ENCODE peak calls at places on chromosomes 4 and X, in nine cellular contexts. One of them, this sample, is unnamed.

GRCh38 chrX:118459494-118459893 is 36.1 kb upstream of the DOCK11 start:
- DNase-seq in A549: peak
- DNase-seq in GM23338: peak
- DNase-seq in neural crest cell: no peak
- DNase-seq in left lung: no peak
- DNase-seq in astrocyte of the spinal cord: peak
- DNase-seq in AG10803: peak
- DNase-seq in HFFc6: peak
- DNase-seq in WERI-Rb-1: no peak
- DNase-seq in this sample: peak

GRCh38 chr4:175412744-175413143 is 399.3 kb downstream of the GPM6A start:
- DNase-seq in A549: no peak
- DNase-seq in GM23338: no peak
- DNase-seq in neural crest cell: no peak
- DNase-seq in left lung: no peak
- DNase-seq in astrocyte of the spinal cord: peak
- DNase-seq in AG10803: peak
- DNase-seq in HFFc6: peak
- DNase-seq in WERI-Rb-1: no peak
- DNase-seq in this sample: peak

GRCh38 chr4:6491235-6491634 is 18.8 kb upstream of the PPP2R2C start:
- DNase-seq in A549: no peak
- DNase-seq in GM23338: no peak
- DNase-seq in neural crest cell: no peak
- DNase-seq in left lung: no peak
- DNase-seq in astrocyte of the spinal cord: no peak
- DNase-seq in AG10803: no peak
- DNase-seq in HFFc6: no peak
- DNase-seq in WERI-Rb-1: no peak
- DNase-seq in this sample: no peak

GRCh38 chr4:153232768-153233167 is 28.5 kb downstream of the TRIM2 start:
- DNase-seq in A549: peak
- DNase-seq in GM23338: peak
- DNase-seq in neural crest cell: no peak
- DNase-seq in left lung: peak
- DNase-seq in astrocyte of the spinal cord: no peak
- DNase-seq in AG10803: peak
- DNase-seq in HFFc6: no peak
- DNase-seq in WERI-Rb-1: peak
- DNase-seq in this sample: no peak

GRCh38 chrX:15988661-15989603 is 134.3 kb upstream of the AP1S2 start:
- DNase-seq in A549: peak
- DNase-seq in GM23338: peak
- DNase-seq in neural crest cell: no peak
- DNase-seq in left lung: no peak
- DNase-seq in astrocyte of the spinal cord: peak
- DNase-seq in AG10803: peak
- DNase-seq in HFFc6: peak
- DNase-seq in WERI-Rb-1: no peak
- DNase-seq in this sample: peak

GRCh38 chr4:24855741-24856140 is 57.1 kb downstream of the CCDC149 start:
- DNase-seq in A549: no peak
- DNase-seq in GM23338: no peak
- DNase-seq in neural crest cell: no peak
- DNase-seq in left lung: no peak
- DNase-seq in astrocyte of the spinal cord: no peak
- DNase-seq in AG10803: peak
- DNase-seq in HFFc6: peak
- DNase-seq in WERI-Rb-1: no peak
- DNase-seq in this sample: no peak

GRCh38 chrX:69029696-69030245 is 135.5 kb downstream of the PJA1 start:
- DNase-seq in A549: no peak
- DNase-seq in GM23338: peak
- DNase-seq in neural crest cell: no peak
- DNase-seq in left lung: no peak
- DNase-seq in astrocyte of the spinal cord: no peak
- DNase-seq in AG10803: no peak
- DNase-seq in HFFc6: no peak
- DNase-seq in WERI-Rb-1: no peak
- DNase-seq in this sample: no peak

GRCh38 chrX:70482300-70482699 is 37.7 kb downstream of the DLG3 start:
- DNase-seq in A549: no peak
- DNase-seq in GM23338: no peak
- DNase-seq in neural crest cell: no peak
- DNase-seq in left lung: no peak
- DNase-seq in astrocyte of the spinal cord: no peak
- DNase-seq in AG10803: no peak
- DNase-seq in HFFc6: no peak
- DNase-seq in WERI-Rb-1: no peak
- DNase-seq in this sample: no peak

GRCh38 chr4:185915817-185916216 is 103.8 kb upstream of the SORBS2 start:
- DNase-seq in A549: no peak
- DNase-seq in GM23338: no peak
- DNase-seq in neural crest cell: no peak
- DNase-seq in left lung: no peak
- DNase-seq in astrocyte of the spinal cord: no peak
- DNase-seq in AG10803: no peak
- DNase-seq in HFFc6: no peak
- DNase-seq in WERI-Rb-1: no peak
- DNase-seq in this sample: no peak

GRCh38 chr4:7552466-7552865 is 117.7 kb upstream of the PSAPL1 start:
- DNase-seq in A549: no peak
- DNase-seq in GM23338: no peak
- DNase-seq in neural crest cell: no peak
- DNase-seq in left lung: no peak
- DNase-seq in astrocyte of the spinal cord: no peak
- DNase-seq in AG10803: no peak
- DNase-seq in HFFc6: no peak
- DNase-seq in WERI-Rb-1: no peak
- DNase-seq in this sample: no peak

GRCh38 chrX:123175366-123176122 is 8.5 kb upstream of the GRIA3 start:
- DNase-seq in A549: no peak
- DNase-seq in GM23338: no peak
- DNase-seq in neural crest cell: no peak
- DNase-seq in left lung: no peak
- DNase-seq in astrocyte of the spinal cord: no peak
- DNase-seq in AG10803: no peak
- DNase-seq in HFFc6: no peak
- DNase-seq in WERI-Rb-1: no peak
- DNase-seq in this sample: no peak

GRCh38 chrX:41661366-41662095 is 27.2 kb upstream of the GPR34 start:
- DNase-seq in A549: peak
- DNase-seq in GM23338: no peak
- DNase-seq in neural crest cell: no peak
- DNase-seq in left lung: no peak
- DNase-seq in astrocyte of the spinal cord: peak
- DNase-seq in AG10803: peak
- DNase-seq in HFFc6: peak
- DNase-seq in WERI-Rb-1: peak
- DNase-seq in this sample: no peak

GRCh38 chrX:84724576-84724975 is 222.3 kb upstream of the HDX start:
- DNase-seq in A549: no peak
- DNase-seq in GM23338: no peak
- DNase-seq in neural crest cell: no peak
- DNase-seq in left lung: no peak
- DNase-seq in astrocyte of the spinal cord: no peak
- DNase-seq in AG10803: no peak
- DNase-seq in HFFc6: no peak
- DNase-seq in WERI-Rb-1: no peak
- DNase-seq in this sample: no peak

GRCh38 chr4:185082549-185082948 is 60.5 kb upstream of the SLC25A4 start:
- DNase-seq in A549: no peak
- DNase-seq in GM23338: no peak
- DNase-seq in neural crest cell: no peak
- DNase-seq in left lung: no peak
- DNase-seq in astrocyte of the spinal cord: no peak
- DNase-seq in AG10803: no peak
- DNase-seq in HFFc6: no peak
- DNase-seq in WERI-Rb-1: no peak
- DNase-seq in this sample: no peak

GRCh38 chrX:155662297-155662696 is 49.5 kb upstream of the TMLHE start:
- DNase-seq in A549: peak
- DNase-seq in GM23338: peak
- DNase-seq in neural crest cell: no peak
- DNase-seq in left lung: no peak
- DNase-seq in astrocyte of the spinal cord: no peak
- DNase-seq in AG10803: no peak
- DNase-seq in HFFc6: no peak
- DNase-seq in WERI-Rb-1: no peak
- DNase-seq in this sample: no peak
- TF ChIP-seq CTCF in A549: no peak
- TF ChIP-seq CTCF in GM23338: peak
- TF ChIP-seq CTCF in neural crest cell: no peak
- TF ChIP-seq CTCF in left lung: no peak
- TF ChIP-seq CTCF in astrocyte of the spinal cord: peak
- TF ChIP-seq CTCF in AG10803: peak
- TF ChIP-seq CTCF in HFFc6: no peak
- TF ChIP-seq CTCF in WERI-Rb-1: peak
- TF ChIP-seq CTCF in this sample: peak

DNA sequence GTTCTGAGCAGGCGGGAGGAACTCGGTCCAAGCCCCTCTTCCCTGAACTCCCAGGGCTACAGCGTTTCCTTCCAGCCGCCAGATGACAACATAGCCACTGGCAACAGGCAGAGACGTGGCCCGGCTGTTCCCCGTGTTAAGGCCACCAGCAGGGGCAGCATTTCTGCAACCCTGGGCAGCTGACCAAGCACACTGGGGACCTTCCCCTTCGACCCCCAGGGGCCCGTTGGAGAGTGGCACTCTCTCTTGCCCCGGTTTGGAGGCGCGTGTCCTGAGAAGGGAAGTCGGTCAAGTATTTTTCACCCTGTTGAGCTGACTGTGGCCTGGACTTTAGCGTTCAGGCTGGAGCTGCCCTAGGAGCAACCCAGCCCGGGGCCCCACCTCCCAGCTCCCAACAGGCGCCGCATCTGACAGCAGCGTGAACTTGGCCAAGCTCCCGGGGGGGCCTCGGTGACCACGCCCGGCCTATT is 37.6 kb downstream of the ZBTB49 start:
- DNase-seq in A549: peak
- DNase-seq in GM23338: peak
- DNase-seq in neural crest cell: peak
- DNase-seq in left lung: no peak
- DNase-seq in astrocyte of the spinal cord: no peak
- DNase-seq in AG10803: peak
- DNase-seq in HFFc6: no peak
- DNase-seq in WERI-Rb-1: peak
- DNase-seq in this sample: peak
- TF ChIP-seq CTCF in A549: no peak
- TF ChIP-seq CTCF in GM23338: peak
- TF ChIP-seq CTCF in neural crest cell: peak
- TF ChIP-seq CTCF in left lung: no peak
- TF ChIP-seq CTCF in astrocyte of the spinal cord: peak
- TF ChIP-seq CTCF in AG10803: peak
- TF ChIP-seq CTCF in HFFc6: peak
- TF ChIP-seq CTCF in WERI-Rb-1: peak
- TF ChIP-seq CTCF in this sample: peak

GRCh38 chrX:55099162-55099561 is 10.3 kb downstream of the PAGE2 start:
- DNase-seq in A549: no peak
- DNase-seq in GM23338: no peak
- DNase-seq in neural crest cell: no peak
- DNase-seq in left lung: no peak
- DNase-seq in astrocyte of the spinal cord: no peak
- DNase-seq in AG10803: no peak
- DNase-seq in HFFc6: no peak
- DNase-seq in WERI-Rb-1: no peak
- DNase-seq in this sample: no peak

DNA sequence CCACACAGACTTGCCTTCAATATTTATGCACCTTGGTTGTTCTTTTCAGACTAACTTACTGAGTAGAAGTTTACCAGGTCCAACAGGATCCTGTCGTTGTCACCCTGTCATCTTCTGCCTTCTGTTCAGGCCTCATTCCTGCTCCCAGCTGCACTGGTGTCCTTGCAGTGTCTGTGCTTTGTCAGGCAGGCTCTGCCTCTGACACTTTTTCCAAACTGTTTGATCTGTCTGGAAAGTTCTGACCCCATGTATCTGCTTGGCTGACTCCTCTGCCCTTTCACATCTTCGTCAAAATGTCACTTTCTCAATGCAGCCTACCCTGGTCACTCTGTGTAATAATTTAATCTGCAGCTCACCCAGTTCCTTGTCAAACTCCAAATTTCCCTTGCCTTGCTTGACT is 9.9 kb downstream of the PAGE2 start:
- DNase-seq in A549: no peak
- DNase-seq in GM23338: no peak
- DNase-seq in neural crest cell: no peak
- DNase-seq in left lung: no peak
- DNase-seq in astrocyte of the spinal cord: no peak
- DNase-seq in AG10803: no peak
- DNase-seq in HFFc6: no peak
- DNase-seq in WERI-Rb-1: no peak
- DNase-seq in this sample: no peak
- TF ChIP-seq CTCF in A549: no peak
- TF ChIP-seq CTCF in GM23338: no peak
- TF ChIP-seq CTCF in neural crest cell: no peak
- TF ChIP-seq CTCF in left lung: no peak
- TF ChIP-seq CTCF in astrocyte of the spinal cord: no peak
- TF ChIP-seq CTCF in AG10803: no peak
- TF ChIP-seq CTCF in HFFc6: no peak
- TF ChIP-seq CTCF in WERI-Rb-1: no peak
- TF ChIP-seq CTCF in this sample: no peak

DNA sequence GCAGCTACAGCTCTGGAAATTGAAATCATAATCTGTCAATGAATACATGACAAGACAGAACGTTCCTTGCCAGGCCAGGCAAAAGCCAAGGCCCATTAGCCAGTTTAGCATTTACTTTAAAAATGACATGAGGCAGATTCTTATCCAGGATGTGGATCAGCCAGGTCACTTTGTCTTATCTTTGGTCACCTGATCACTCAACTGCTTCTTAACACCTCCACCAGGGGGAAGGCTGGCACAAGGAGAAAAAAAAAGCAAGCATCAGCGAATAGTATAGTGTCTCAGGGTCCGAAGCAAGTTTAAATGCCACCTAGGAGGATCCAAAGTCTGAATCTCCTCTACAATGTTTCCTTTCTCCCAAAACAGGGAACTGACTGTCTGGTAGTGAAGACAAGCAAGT is 18.8 kb downstream of the ATP1B4 start:
- DNase-seq in A549: peak
- DNase-seq in GM23338: peak
- DNase-seq in neural crest cell: no peak
- DNase-seq in left lung: no peak
- DNase-seq in astrocyte of the spinal cord: peak
- DNase-seq in AG10803: peak
- DNase-seq in HFFc6: no peak
- DNase-seq in WERI-Rb-1: peak
- DNase-seq in this sample: no peak
- TF ChIP-seq CTCF in A549: peak
- TF ChIP-seq CTCF in GM23338: peak
- TF ChIP-seq CTCF in neural crest cell: peak
- TF ChIP-seq CTCF in left lung: no peak
- TF ChIP-seq CTCF in astrocyte of the spinal cord: peak
- TF ChIP-seq CTCF in AG10803: peak
- TF ChIP-seq CTCF in HFFc6: peak
- TF ChIP-seq CTCF in WERI-Rb-1: peak
- TF ChIP-seq CTCF in this sample: peak